ENCODE peak calls at places on chromosomes 13 and 19, in five cellular contexts. I is upper lobe of left lung, L is HepG2, J is K562, S is GM12878. C is an unnamed sample. For H3K27me3, the result is how much of the 10 kb centered on the place peaks cover.

GRCh38 chr13:39379667-39380655 is 223.0 kb downstream of the LHFPL6 start:
- ATAC-seq in J (no peak), L (no peak), S (peak), I (no peak), C (no peak)

GRCh38 chr13:92842145-92842544 is 384.5 kb upstream of the GPC6 start:
- ATAC-seq in J (no peak), L (no peak), I (peak), S (no peak), C (peak)

GRCh38 chr19:29687244-29687896 is 22.1 kb downstream of the PLEKHF1 start:
- ATAC-seq in I (peak), S (no peak), J (peak), L (no peak), C (peak)

GRCh38 chr19:13240312-13241022 is 90.3 kb downstream of the IER2 start:
- ATAC-seq in J (no peak), S (no peak), I (no peak), L (no peak), C (no peak)

GRCh38 chr13:107413005-107413404 is 802.3 kb downstream of the LIG4 start:
- ATAC-seq in S (no peak), I (no peak), L (no peak), J (no peak), C (no peak)

GRCh38 chr13:44132710-44133109 is 240.9 kb upstream of the SERP2 start:
- ATAC-seq in L (no peak), J (no peak), S (no peak), I (peak), C (peak)

GRCh38 chr13:94712812-94713555 is 639 bp upstream of the SOX21 start:
- ATAC-seq in J (peak), I (peak), S (peak), L (peak), C (peak)

GRCh38 chr13:59843040-59843439 is 320.7 kb downstream of the DIAPH3 start:
- ATAC-seq in I (no peak), L (peak), S (no peak), J (no peak), C (no peak)

GRCh38 chr13:65342938-65343337 is 1887.2 kb downstream of the PCDH9 start:
- ATAC-seq in I (no peak), J (no peak), L (no peak), S (no peak), C (no peak)

GRCh38 chr19:53091855-53092254 is 11.4 kb downstream of the ZNF160 start:
- ATAC-seq in J (no peak), I (no peak), L (no peak), S (no peak), C (no peak)

GRCh38 chr19:34224996-34225658 is 29.2 kb upstream of the GARRE1 start:
- ATAC-seq in S (peak), J (no peak), L (no peak), I (no peak), C (no peak)

GRCh38 chr13:44174769-44175425 is 198.7 kb upstream of the SERP2 start:
- ATAC-seq in J (peak), I (peak), L (peak), S (no peak), C (peak)

GRCh38 chr19:15195987-15196682 is 4.7 kb downstream of the NOTCH3 start:
- ATAC-seq in S (no peak), J (peak), I (peak), L (no peak), C (no peak)

GRCh38 chr13:28451482-28452217 is 43.3 kb downstream of the FLT1 start:
- ATAC-seq in S (no peak), I (no peak), L (no peak), J (peak), C (peak)

GRCh38 chr19:33280351-33280921 is 21.9 kb downstream of the CEBPA start:
- ATAC-seq in S (peak), J (no peak), I (peak), L (no peak), C (no peak)

GRCh38 chr19:934197-934840 is 8.5 kb downstream of the ARID3A start:
- ATAC-seq in J (no peak), L (peak), I (no peak), S (no peak), C (no peak)

GRCh38 chr13:100269837-100270236 is 180.9 kb downstream of the PCCA start:
- ATAC-seq in I (peak), S (no peak), J (no peak), L (no peak), C (peak)

GRCh38 chr19:49157445-49158224 is at the start of gene TRPM4:
- ATAC-seq in S (peak), J (peak), L (peak), I (peak), C (peak)

GRCh38 chr13:73284475-73284874 is 225.7 kb downstream of the KLF5 start:
- ATAC-seq in I (no peak), L (no peak), J (no peak), S (no peak), C (no peak)

GRCh38 chr13:35848316-35848715 is 282.9 kb downstream of the DCLK1 start:
- ATAC-seq in J (no peak), L (no peak), S (no peak), I (peak), C (no peak)

GRCh38 chr19:48772503-48772953 is 17.2 kb downstream of the FGF21 start:
- ATAC-seq in J (no peak), I (peak), L (peak), S (no peak), C (no peak)

GRCh38 chr13:44703371-44703770 is 127.2 kb upstream of the TSC22D1 start:
- ATAC-seq in L (no peak), S (no peak), J (no peak), I (no peak), C (no peak)

GRCh38 chr13:42707596-42707995 is 73.8 kb upstream of the FAM216B start:
- ATAC-seq in L (no peak), J (no peak), S (no peak), I (peak), C (no peak)

GRCh38 chr19:8220481-8220880 is 11.3 kb downstream of the CERS4 start:
- ATAC-seq in L (no peak), I (no peak), J (no peak), S (no peak), C (no peak)

GRCh38 chr13:56706485-56706884 is 434.2 kb upstream of the PRR20A start:
- ATAC-seq in S (no peak), L (no peak), I (no peak), J (no peak), C (no peak)

GRCh38 chr19:10079031-10079453 is 7.1 kb upstream of the SHFL start:
- ATAC-seq in I (no peak), S (no peak), L (peak), J (no peak), C (no peak)

GRCh38 chr19:4264812-4265211 is 14.3 kb upstream of the SHD start:
- ATAC-seq in J (no peak), S (no peak), I (no peak), L (no peak), C (no peak)

GRCh38 chr19:35041548-35042055 is at the start of gene HPN:
- ATAC-seq in L (peak), S (no peak), I (peak), J (peak), C (no peak)

GRCh38 chr19:46204008-46204407 is 25.5 kb upstream of the IGFL1 start:
- ATAC-seq in L (no peak), S (no peak), J (no peak), I (no peak), C (no peak)
- H3K27me3 ChIP-seq in L (under half), S (under half), J (under half), I (under half), C (under half)

DNA sequence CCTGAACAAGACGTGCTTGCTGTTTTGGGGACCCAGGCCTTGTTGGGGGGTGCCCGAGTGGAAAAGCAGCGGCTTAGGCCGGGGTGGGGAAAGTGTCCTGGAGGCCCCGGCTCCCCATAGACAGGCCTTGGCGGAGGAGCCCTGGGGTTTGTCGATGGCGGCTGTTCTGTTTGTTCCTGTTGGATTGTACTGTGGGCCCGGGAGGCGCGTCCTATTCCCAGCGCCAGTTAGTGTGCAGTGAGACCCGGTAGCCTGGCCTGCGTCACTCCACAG is 11.1 kb downstream of the NCLN start:
- ATAC-seq in J (no peak), L (no peak), S (no peak), I (no peak), C (no peak)
- TF ChIP-seq EP300 in J (no peak), L (no peak), S (no peak), I (no peak), C (no peak)

DNA sequence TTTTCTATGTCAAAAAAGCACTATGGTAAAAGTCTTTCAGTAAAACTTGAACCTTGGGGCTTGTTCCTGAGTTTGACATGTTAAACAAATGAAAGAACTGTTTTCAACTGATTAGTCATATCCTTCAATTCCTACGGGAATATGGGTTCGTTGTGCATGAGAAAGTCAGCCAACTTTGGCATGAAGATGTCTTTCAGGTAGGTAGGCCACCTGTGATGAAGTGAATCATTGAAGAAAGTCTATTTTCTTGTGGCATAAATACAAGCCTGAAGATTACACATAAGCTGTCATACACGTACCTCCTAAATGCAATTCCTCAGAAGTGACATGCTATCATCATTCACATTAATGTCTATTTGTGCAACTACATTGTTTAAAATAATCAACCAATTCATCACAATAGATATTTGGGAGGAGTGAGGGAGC is 513.0 kb downstream of the IRS2 start:
- ATAC-seq in J (no peak), I (no peak), S (no peak), L (no peak), C (no peak)
- H3K4me3 ChIP-seq in J (no peak), I (no peak), S (no peak), L (no peak), C (no peak)

GRCh38 chr19:5395996-5396939 is 55.7 kb upstream of the PTPRS start:
- ATAC-seq in S (no peak), L (no peak), J (no peak), I (no peak), C (no peak)

GRCh38 chr19:5398693-5399057 is 56.5 kb upstream of the ZNRF4 start:
- ATAC-seq in S (no peak), L (no peak), J (no peak), I (no peak), C (no peak)

GRCh38 chr19:5395541-5395940 is 54.9 kb upstream of the PTPRS start:
- ATAC-seq in I (no peak), L (no peak), J (no peak), S (no peak), C (no peak)

GRCh38 chr19:5397804-5398692 is 57.2 kb upstream of the ZNRF4 start:
- ATAC-seq in S (no peak), L (peak), J (peak), I (no peak), C (no peak)

GRCh38 chr19:5396963-5397362 is 56.4 kb upstream of the PTPRS start:
- ATAC-seq in S (no peak), J (no peak), I (no peak), L (no peak), C (no peak)
- H3K27me3 ChIP-seq in S (under half), J (under half), I (under half), L (under half), C (half or more)

C was measured in gastroesophageal sphincter.